ENCODE peak calls at places on chromosome 18, in four cellular contexts. B is GM12865; W is activated naive CD4-positive, alpha-beta T cell treated with anti-CD3 and anti-CD28 coated beads for 36 hours; C is stimulated activated CD8-positive, alpha-beta memory T cell treated with anti-CD3 and anti-CD28 coated beads, Interleukin-4, amount 100 ng/mL, for 48 hours. F is an unnamed sample.

GRCh38 chr18:79740741-79741700 is 56.7 kb upstream of the KCNG2 start:
- DNase-seq in W (no peak), C (no peak), B (peak; percentile 35), F (no peak)

GRCh38 chr18:13615432-13615861 is 110.9 kb downstream of the FAM210A start:
- DNase-seq in C (no peak), W (peak; percentile 34), B (peak; percentile 64), F (no peak)

GRCh38 chr18:48875942-48876511 is 74.7 kb downstream of the SMAD7 start:
- DNase-seq in W (no peak), C (no peak), B (no peak), F (no peak)

GRCh38 chr18:79458131-79458838 is 62.6 kb downstream of the NFATC1 start:
- DNase-seq in B (no peak), W (no peak), C (no peak), F (peak; percentile 67)

GRCh38 chr18:42038936-42039335 is 83.9 kb downstream of the PIK3C3 start:
- DNase-seq in B (no peak), C (no peak), W (no peak), F (peak; percentile 45)

GRCh38 chr18:7064346-7064745 is 53.3 kb downstream of the LAMA1 start:
- DNase-seq in C (no peak), B (no peak), W (no peak), F (no peak)

GRCh38 chr18:34773961-34774754 is 64.1 kb downstream of the DTNA start:
- DNase-seq in W (no peak), C (no peak), B (no peak), F (no peak)

GRCh38 chr18:32300914-32301313 is 111.1 kb downstream of the MEP1B start:
- DNase-seq in W (no peak), C (no peak), B (no peak), F (no peak)

GRCh38 chr18:49342690-49343089 is 117.8 kb downstream of the DYM start:
- DNase-seq in C (no peak), W (no peak), B (no peak), F (no peak)

GRCh38 chr18:58213445-58213844 is 169.4 kb downstream of the NEDD4L start:
- DNase-seq in B (no peak), C (no peak), W (no peak), F (peak; percentile 40)

GRCh38 chr18:80086281-80086680 is 22.8 kb upstream of the ADNP2 start:
- DNase-seq in C (no peak), W (no peak), B (no peak), F (no peak)

GRCh38 chr18:35241523-35241804 is 630 bp downstream of the ZNF397 start:
- DNase-seq in W (no peak), C (no peak), B (no peak), F (no peak)